ENCODE peak calls at places on chromosomes 13 and 19, in six cellular contexts. W is heart right ventricle; L is OCI-LY7; M is HCT116; R is stimulated activated CD8-positive, alpha-beta memory T cell treated with anti-CD3 and anti-CD28 coated beads, Interleukin-7, amount 100 ng/mL, for 24 hours; I is cardiac muscle cell. H is an unnamed sample.

GRCh38 chr19:32642771-32643170 is 32.2 kb downstream of the ANKRD27 start:
- DNase-seq in M (no peak), R (peak; percentile 21), I (no peak), W (no peak), L (no peak), H (no peak)

GRCh38 chr13:101218484-101218883 is 197.8 kb downstream of the NALCN start:
- DNase-seq in I (no peak), M (no peak), L (no peak), R (no peak), W (no peak), H (no peak)

GRCh38 chr19:32611161-32611560 is 30.2 kb downstream of the PDCD5 start:
- DNase-seq in R (no peak), M (no peak), L (no peak), I (peak; percentile 1), W (no peak), H (peak; percentile 22)

GRCh38 chr19:45402469-45403070 is 2.3 kb downstream of the PPP1R13L start:
- DNase-seq in W (no peak), I (peak; percentile 34), L (no peak), R (no peak), M (no peak), H (no peak)

GRCh38 chr19:36973021-36973843 is 57.1 kb downstream of the ZNF568 start:
- DNase-seq in I (peak; percentile 87), R (peak; percentile 46), W (peak; percentile 89), L (no peak), M (no peak), H (peak; percentile 92)

GRCh38 chr19:30371157-30371845 is 883 bp upstream of the ZNF536 start:
- DNase-seq in R (no peak), M (no peak), I (no peak), L (no peak), W (no peak), H (no peak)

GRCh38 chr19:5624154-5624663 is 1.3 kb downstream of the SAFB start:
- DNase-seq in L (peak; percentile 25), I (peak; percentile 53), W (peak; percentile 22), R (no peak), M (no peak), H (no peak)

GRCh38 chr19:42051166-42052115 is 18.6 kb downstream of the GRIK5 start:
- DNase-seq in W (no peak), R (no peak), M (no peak), L (no peak), I (no peak), H (no peak)

GRCh38 chr13:44374348-44374712 is 706 bp downstream of the SERP2 start:
- DNase-seq in R (no peak), L (no peak), W (no peak), I (no peak), M (no peak), H (no peak)

GRCh38 chr13:57666131-57666530 is 34.6 kb downstream of the PCDH17 start:
- DNase-seq in W (no peak), L (no peak), I (no peak), R (no peak), M (no peak), H (no peak)

GRCh38 chr13:30111810-30112209 is 195.5 kb downstream of the KATNAL1 start:
- DNase-seq in L (peak; percentile 38), I (no peak), W (no peak), M (no peak), R (no peak), H (no peak)

GRCh38 chr13:101382086-101382485 is 34.2 kb downstream of the NALCN start:
- DNase-seq in I (no peak), R (no peak), M (no peak), W (no peak), L (no peak), H (no peak)

GRCh38 chr19:2867025-2867991 is at the start of gene ZNF556:
- DNase-seq in W (no peak), M (peak; percentile 16), R (no peak), I (no peak), L (peak; percentile 72), H (no peak)

GRCh38 chr19:39448271-39448670 is 2.9 kb downstream of the SUPT5H start:
- DNase-seq in R (no peak), L (peak; percentile 76), M (no peak), I (no peak), W (no peak), H (no peak)

GRCh38 chr13:32530841-32531253 is 7.7 kb downstream of the N4BP2L2 start:
- DNase-seq in L (peak; percentile 7), M (no peak), I (peak; percentile 82), W (peak; percentile 53), R (no peak), H (no peak)

GRCh38 chr19:952049-952679 is 26.3 kb downstream of the ARID3A start:
- DNase-seq in L (no peak), R (no peak), I (no peak), W (no peak), M (no peak), H (no peak)

GRCh38 chr13:33494596-33495214 is 209.2 kb upstream of the STARD13 start:
- DNase-seq in L (no peak), M (peak; percentile 64), W (no peak), I (peak; percentile 96), R (no peak), H (no peak)

GRCh38 chr13:85313761-85314503 is 485.3 kb downstream of the SLITRK6 start:
- DNase-seq in M (peak; percentile 62), W (no peak), R (no peak), I (peak; percentile 3), L (no peak), H (no peak)

GRCh38 chr13:27868639-27869435 is 51.0 kb upstream of the PDX1 start:
- DNase-seq in M (peak; percentile 7), L (peak; percentile 20), I (peak; percentile 19), R (no peak), W (no peak), H (no peak)

GRCh38 chr13:72457151-72457550 is 270.3 kb downstream of the MZT1 start:
- DNase-seq in I (no peak), L (no peak), M (no peak), W (no peak), R (no peak), H (no peak)

GRCh38 chr13:26813626-26814348 is 53.2 kb upstream of the GPR12 start:
- DNase-seq in W (no peak), M (no peak), I (no peak), R (no peak), L (no peak), H (peak; percentile 57)

GRCh38 chr19:47663911-47664771 is 49.1 kb upstream of the EHD2 start:
- DNase-seq in W (peak; percentile 79), M (no peak), R (no peak), L (no peak), I (peak; percentile 100), H (no peak)

GRCh38 chr13:101739382-101740178 is 287.1 kb downstream of the ITGBL1 start:
- DNase-seq in R (no peak), M (no peak), L (no peak), W (no peak), I (no peak), H (no peak)

GRCh38 chr19:32830231-32831014 is 39.1 kb downstream of the SLC7A9 start:
- DNase-seq in I (peak; percentile 17), M (no peak), L (no peak), R (no peak), W (no peak), H (peak; percentile 33)

GRCh38 chr13:22454586-22454985 is 726.2 kb upstream of the SGCG start:
- DNase-seq in W (no peak), M (no peak), I (no peak), R (no peak), L (no peak), H (no peak)

GRCh38 chr19:6032381-6032780 is 54.4 kb upstream of the RANBP3 start:
- DNase-seq in R (no peak), M (no peak), W (no peak), L (no peak), I (no peak), H (peak; percentile 53)

GRCh38 chr13:101018720-101019119 is 344.1 kb upstream of the TMTC4 start:
- DNase-seq in W (no peak), M (no peak), L (no peak), R (no peak), I (no peak), H (no peak)

GRCh38 chr13:47594833-47595232 is 406.2 kb downstream of the SUCLA2 start:
- DNase-seq in L (peak; percentile 12), R (no peak), I (peak; percentile 25), W (no peak), M (no peak), H (no peak)

GRCh38 chr19:41696402-41697197 is 8.5 kb upstream of the CEACAM7 start:
- DNase-seq in M (no peak), L (no peak), W (no peak), R (no peak), I (peak; percentile 7), H (peak; percentile 68)

GRCh38 chr13:111230385-111230930 is 90.0 kb upstream of the TEX29 start:
- DNase-seq in W (no peak), R (no peak), M (no peak), I (no peak), L (no peak), H (no peak)

GRCh38 chr19:4744451-4745170 is 21.0 kb upstream of the DPP9 start:
- DNase-seq in W (peak; percentile 48), R (no peak), I (peak; percentile 97), M (no peak), L (no peak), H (no peak)

GRCh38 chr19:48004236-48004635 is 9.8 kb downstream of the ELSPBP1 start:
- DNase-seq in M (no peak), W (no peak), R (no peak), I (no peak), L (no peak), H (no peak)

GRCh38 chr19:32687681-32688080 is 3.9 kb upstream of the NUDT19 start:
- DNase-seq in M (no peak), W (no peak), L (no peak), I (no peak), R (no peak), H (no peak)

GRCh38 chr19:1568320-1569019 is at the start of gene MEX3D:
- DNase-seq in R (peak; percentile 64), M (no peak), I (peak; percentile 79), W (peak; percentile 74), L (peak; percentile 91), H (no peak)

GRCh38 chr19:11848594-11849263 is at the start of gene ZNF439:
- DNase-seq in L (peak; percentile 97), M (no peak), W (peak; percentile 91), R (peak; percentile 81), I (peak; percentile 83), H (peak; percentile 94)

GRCh38 chr13:75514080-75515040 is 23.3 kb downstream of the COMMD6 start:
- DNase-seq in L (no peak), M (no peak), I (peak; percentile 60), W (no peak), R (no peak), H (no peak)

H was measured in mesenteric fat pad.